ENCODE peak calls at places on chromosomes 5 and 9, in six cellular contexts. V is IMR-90, K is A549, X is neural progenitor cell, R is WTC11, C is endothelial cell. J is an unnamed sample.

GRCh38 chr5:173616577-173617118 is at the start of gene BOD1:
- DNase-seq in C (peak; percentile 93), R (peak; percentile 96), K (peak; percentile 91), X (peak; percentile 98), V (peak; percentile 98), J (peak; percentile 97)

GRCh38 chr5:179475211-179475840 is 75.0 kb upstream of the RUFY1 start:
- DNase-seq in K (no peak), X (peak; percentile 51), C (peak; percentile 30), R (no peak), V (no peak), J (no peak)

GRCh38 chr5:136006164-136006563 is 22.6 kb upstream of the TGFBI start:
- DNase-seq in C (no peak), K (no peak), X (no peak), V (peak; percentile 87), R (no peak), J (no peak)

GRCh38 chr9:96858018-96858573 is 3.8 kb upstream of the ZNF782 start:
- DNase-seq in V (peak; percentile 26), C (no peak), R (no peak), K (no peak), X (no peak), J (peak; percentile 14)

GRCh38 chr5:318341-318897 is 3.1 kb upstream of the AHRR start:
- DNase-seq in C (no peak), X (no peak), K (no peak), R (no peak), V (peak; percentile 46), J (peak; percentile 17)

GRCh38 chr5:77937015-77937908 is 161.1 kb upstream of the TBCA start:
- DNase-seq in X (no peak), K (no peak), V (no peak), C (no peak), R (no peak), J (no peak)

GRCh38 chr9:76403352-76403751 is 9.1 kb upstream of the RFK start:
- DNase-seq in K (peak; percentile 48), X (no peak), V (peak; percentile 85), R (no peak), C (no peak), J (peak; percentile 22)

GRCh38 chr5:27191786-27192505 is 153.6 kb upstream of the CDH9 start:
- DNase-seq in K (no peak), C (no peak), R (no peak), V (peak; percentile 10), X (no peak), J (no peak)

GRCh38 chr9:127874301-127875216 is 2.9 kb downstream of the AK1 start:
- DNase-seq in R (no peak), V (no peak), C (no peak), K (no peak), X (no peak), J (no peak)

GRCh38 chr9:21523021-21524014 is 41.2 kb upstream of the IFNE start:
- DNase-seq in R (no peak), X (no peak), K (no peak), C (no peak), V (no peak), J (no peak)

DNA sequence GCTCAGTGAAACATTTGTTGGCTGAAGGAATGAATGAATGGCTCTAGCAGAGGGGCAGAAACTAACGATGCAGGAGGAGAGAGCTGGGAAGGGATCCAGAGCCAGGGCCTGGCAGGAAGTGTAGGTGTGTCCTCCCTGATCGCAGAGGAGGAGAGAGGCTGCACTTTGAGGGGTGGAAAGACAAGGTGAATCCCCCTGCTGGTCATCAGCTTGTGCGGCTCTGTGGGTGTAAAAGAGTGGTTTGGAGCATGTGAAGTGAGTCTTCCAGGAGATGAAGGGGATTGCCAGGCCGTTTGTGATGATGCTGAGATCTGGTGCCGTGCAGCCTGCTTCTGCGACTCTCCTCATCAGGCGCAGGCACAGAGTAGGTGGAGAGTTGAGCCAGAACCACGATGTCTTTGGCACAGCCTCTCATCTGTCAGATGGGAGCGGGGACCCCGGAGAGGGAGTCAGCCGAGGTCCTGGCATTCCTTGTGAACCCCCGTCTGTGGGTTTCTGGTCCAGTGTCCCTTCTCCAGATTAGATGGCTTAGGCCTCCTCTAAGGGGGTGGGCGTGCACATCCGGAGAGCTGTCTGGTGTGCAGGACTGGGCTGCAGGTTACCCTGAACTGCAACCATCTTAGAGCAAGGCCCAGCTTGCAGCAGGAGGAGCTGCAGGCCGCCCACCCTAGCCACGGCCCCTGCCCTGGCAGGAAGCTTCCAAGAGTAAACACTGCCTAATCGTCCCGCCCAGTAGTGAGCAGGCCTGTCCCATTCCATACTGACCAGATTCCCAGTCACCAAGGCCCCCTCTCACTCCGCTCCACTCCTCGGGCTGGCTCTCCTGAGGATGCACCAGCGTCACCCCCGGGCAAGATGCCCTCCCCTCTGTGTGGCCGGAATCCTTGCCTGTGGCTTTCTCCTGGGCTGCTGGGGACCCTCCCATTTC is at the start of gene ADAMTS13:
- DNase-seq in R (peak; percentile 48), V (peak; percentile 15), C (no peak), K (peak; percentile 58), X (peak; percentile 32), J (peak; percentile 92)
- TF ChIP-seq CTCF in R (peak; percentile 16), V (no peak), C (no peak), K (no peak), X (peak; percentile 25), J (peak; percentile 14)

DNA sequence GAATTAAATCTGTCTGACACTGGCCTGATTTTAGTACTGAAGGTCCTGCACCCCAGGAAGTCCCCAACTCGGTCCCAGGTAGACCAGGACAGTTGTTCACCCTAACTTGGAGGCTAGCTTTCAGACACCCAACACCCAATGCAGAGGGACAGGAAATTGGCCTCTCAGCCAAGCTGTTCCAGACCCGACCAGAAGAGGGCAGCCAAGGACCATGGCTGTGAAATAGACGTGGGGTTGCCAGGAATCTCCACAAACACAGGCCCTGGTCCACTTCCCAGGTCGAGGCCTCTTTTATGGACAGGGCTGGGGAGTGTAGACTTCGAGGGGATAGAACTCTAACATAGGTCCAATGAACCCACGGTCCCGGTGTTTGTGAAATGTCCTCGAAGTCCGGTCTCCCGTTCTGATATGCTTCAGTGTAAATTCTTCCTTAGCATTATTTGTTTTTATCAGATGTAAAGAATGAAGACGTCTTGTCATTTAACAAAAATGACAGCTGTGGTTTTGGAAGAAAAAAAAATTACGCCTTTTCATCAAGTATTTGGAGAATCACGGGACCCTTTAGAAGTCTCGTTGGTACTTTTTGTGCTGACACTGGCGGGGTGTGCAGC is 260.3 kb upstream of the ADAMTS16 start:
- DNase-seq in K (peak; percentile 65), R (peak; percentile 92), V (peak; percentile 47), C (peak; percentile 93), X (peak; percentile 77), J (peak; percentile 66)
- TF ChIP-seq CTCF in K (peak; percentile 87), R (peak; percentile 90), V (peak; percentile 77), C (peak; percentile 91), X (peak; percentile 94), J (peak; percentile 79)

GRCh38 chr9:124219290-124219605 is 38.5 kb upstream of the NEK6 start:
- DNase-seq in R (no peak), X (no peak), C (no peak), V (no peak), K (no peak), J (no peak)
- TF ChIP-seq CTCF in R (no peak), X (no peak), C (no peak), V (no peak), K (no peak), J (no peak)

GRCh38 chr9:99244300-99245260 is 22.5 kb downstream of the SEC61B start:
- DNase-seq in K (no peak), C (no peak), R (no peak), V (no peak), X (no peak), J (no peak)

GRCh38 chr9:99239341-99240055 is 17.4 kb downstream of the SEC61B start:
- DNase-seq in R (no peak), K (no peak), C (no peak), X (no peak), V (peak; percentile 36), J (no peak)

GRCh38 chr9:99237356-99237755 is 15.3 kb downstream of the SEC61B start:
- DNase-seq in K (no peak), X (no peak), V (no peak), R (no peak), C (no peak), J (no peak)

GRCh38 chr9:99238331-99238730 is 16.2 kb downstream of the SEC61B start:
- DNase-seq in C (no peak), R (no peak), X (no peak), V (no peak), K (no peak), J (peak; percentile 15)

GRCh38 chr9:99241106-99241505 is 19.0 kb downstream of the SEC61B start:
- DNase-seq in R (no peak), C (no peak), V (no peak), X (no peak), K (no peak), J (no peak)
- TF ChIP-seq CTCF in R (no peak), C (no peak), V (no peak), X (peak; percentile 5), K (no peak), J (no peak)

DNA sequence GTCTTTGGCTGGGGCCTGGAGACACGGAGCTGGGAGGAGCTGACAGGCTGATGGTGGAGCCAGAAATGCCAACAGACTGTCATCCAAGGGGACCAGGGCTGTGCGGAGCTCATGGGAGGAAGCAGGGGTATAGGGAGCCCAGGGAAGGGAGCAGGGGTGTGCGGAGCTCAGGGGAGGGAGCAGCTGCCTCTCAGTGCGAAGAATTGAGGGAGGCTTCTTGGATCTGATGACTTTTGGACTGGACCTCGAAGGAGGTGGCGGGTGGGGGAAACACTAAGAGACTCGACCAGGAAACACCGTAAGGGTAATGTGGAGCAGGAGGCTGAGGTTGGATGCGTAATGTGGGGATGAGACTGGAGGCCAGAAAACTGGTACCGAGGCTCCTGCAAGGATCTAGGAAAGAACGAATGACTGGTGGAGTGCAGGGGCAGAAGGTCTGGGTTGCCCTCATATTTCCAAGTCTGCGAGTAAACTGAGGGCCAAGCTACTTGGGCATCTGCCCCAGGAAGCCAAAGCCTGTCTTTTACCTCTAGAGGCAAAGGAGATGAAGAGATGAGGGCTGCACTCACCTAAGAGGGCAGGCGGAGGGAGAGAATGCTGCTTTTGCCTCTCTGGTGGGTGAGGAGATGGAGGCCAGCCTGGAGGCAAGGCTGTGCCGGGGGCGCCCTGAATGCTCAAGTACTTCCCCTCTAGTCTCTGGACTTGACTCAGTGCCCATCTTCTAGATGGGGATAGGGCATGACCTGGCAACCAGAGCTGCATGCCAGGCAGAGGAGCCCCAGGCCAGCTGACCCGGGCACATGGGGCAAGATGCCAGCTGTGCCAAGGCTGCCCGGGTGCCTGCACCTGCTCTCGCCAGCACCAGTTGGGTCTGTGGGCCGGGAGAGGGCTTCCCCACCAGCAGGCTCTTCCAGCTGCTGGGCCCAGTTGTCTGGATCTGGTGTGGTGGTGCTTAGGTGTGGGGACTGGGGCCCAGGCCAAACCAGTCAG is 2.3 kb downstream of the PTGS1 start:
- DNase-seq in X (no peak), K (no peak), R (no peak), C (no peak), V (no peak), J (no peak)
- TF ChIP-seq CTCF in X (no peak), K (no peak), R (no peak), C (no peak), V (no peak), J (no peak)

GRCh38 chr9:18245911-18246310 is 228.0 kb upstream of the ADAMTSL1 start:
- DNase-seq in R (no peak), X (no peak), C (no peak), K (no peak), V (peak; percentile 27), J (no peak)
- TF ChIP-seq CTCF in R (no peak), X (no peak), C (no peak), K (no peak), V (peak; percentile 43), J (no peak)

J was measured in activated CD8-positive, alpha-beta T cell treated with anti-CD3 and anti-CD28 coated beads for 36 hours.